ENCODE peak calls at places on chromosome 4, in ten cellular contexts. F is endothelial cell of umbilical vein, H is A549, G is upper lobe of left lung, I is adrenal gland, Z is stomach, B is esophagus muscularis mucosa, R is K562, C is sigmoid colon, A is IMR-90. S is an unnamed sample. For H3K4me1, the result is how much of the 10 kb centered on the place peaks cover.

GRCh38 chr4:100174985-100175383 is 15.3 kb downstream of the DDIT4L start:
- DNase-seq in F (no peak), H (no peak), G (no peak), I (no peak), Z (no peak), B (no peak), R (no peak), C (no peak), A (no peak), S (no peak)

GRCh38 chr4:921830-922331 is 10.2 kb downstream of the GAK start:
- DNase-seq in F (no peak), H (no peak), G (peak), I (no peak), Z (no peak), B (no peak), R (no peak), C (no peak), A (no peak), S (no peak)

GRCh38 chr4:25233737-25234389 is at the start of gene PI4K2B:
- DNase-seq in F (peak), H (peak), G (peak), I (peak), Z (peak), B (peak), R (peak), C (peak), A (peak), S (peak)

GRCh38 chr4:153945704-153946103 is 156.8 kb upstream of the SFRP2 start:
- DNase-seq in F (no peak), H (no peak), G (no peak), I (no peak), Z (no peak), B (no peak), R (no peak), C (no peak), A (no peak), S (no peak)

GRCh38 chr4:88697588-88698329 is at the start of gene NAP1L5:
- DNase-seq in F (peak), H (peak), G (peak), I (peak), Z (peak), B (no peak), R (peak), C (peak), A (peak), S (peak)

GRCh38 chr4:146123231-146123630 is 52.3 kb upstream of the LSM6 start:
- DNase-seq in F (no peak), H (no peak), G (no peak), I (no peak), Z (no peak), B (no peak), R (no peak), C (no peak), A (no peak), S (no peak)

GRCh38 chr4:87633239-87633638 is 16.8 kb upstream of the DMP1 start:
- DNase-seq in F (peak), H (peak), G (no peak), I (no peak), Z (no peak), B (no peak), R (peak), C (no peak), A (peak), S (no peak)

GRCh38 chr4:113384600-113384999 is 335.1 kb downstream of the ANK2 start:
- DNase-seq in F (peak), H (no peak), G (no peak), I (no peak), Z (no peak), B (no peak), R (no peak), C (no peak), A (peak), S (no peak)

GRCh38 chr4:71355045-71355444 is 16.2 kb downstream of the SLC4A4 start:
- DNase-seq in F (no peak), H (no peak), G (no peak), I (no peak), Z (no peak), B (no peak), R (no peak), C (no peak), A (no peak), S (no peak)

GRCh38 chr4:185867770-185868169 is 55.8 kb upstream of the SORBS2 start:
- DNase-seq in F (no peak), H (no peak), G (no peak), I (no peak), Z (no peak), B (no peak), R (no peak), C (no peak), A (no peak), S (no peak)

GRCh38 chr4:1463088-1463926 is 57.1 kb upstream of the NKX1-1 start:
- DNase-seq in F (no peak), H (no peak), G (peak), I (no peak), Z (peak), B (no peak), R (no peak), C (no peak), A (peak), S (no peak)

GRCh38 chr4:43781125-43781524 is 667.5 kb downstream of the KCTD8 start:
- DNase-seq in F (no peak), H (no peak), G (no peak), I (no peak), Z (no peak), B (no peak), R (no peak), C (no peak), A (no peak), S (no peak)

GRCh38 chr4:10033191-10033881 is 12.0 kb upstream of the SLC2A9 start:
- DNase-seq in F (peak), H (no peak), G (peak), I (peak), Z (no peak), B (no peak), R (peak), C (peak), A (peak), S (no peak)

GRCh38 chr4:152956650-152957436 is 20.7 kb downstream of the FHDC1 start:
- DNase-seq in F (peak), H (peak), G (no peak), I (no peak), Z (peak), B (no peak), R (peak), C (no peak), A (peak), S (no peak)

GRCh38 chr4:65007841-65008439 is 598.7 kb upstream of the TECRL start:
- DNase-seq in F (peak), H (peak), G (no peak), I (no peak), Z (no peak), B (no peak), R (peak), C (no peak), A (no peak), S (no peak)

GRCh38 chr4:119040711-119041185 is 94.9 kb upstream of the MYOZ2 start:
- DNase-seq in F (no peak), H (no peak), G (no peak), I (no peak), Z (no peak), B (no peak), R (no peak), C (no peak), A (peak), S (no peak)

GRCh38 chr4:176981551-176981950 is 188.8 kb upstream of the VEGFC start:
- DNase-seq in F (no peak), H (no peak), G (no peak), I (no peak), Z (no peak), B (no peak), R (no peak), C (no peak), A (peak), S (no peak)

GRCh38 chr4:101066586-101066985 is 280.7 kb downstream of the PPP3CA start:
- DNase-seq in F (no peak), H (no peak), G (no peak), I (no peak), Z (no peak), B (no peak), R (no peak), C (no peak), A (no peak), S (no peak)

GRCh38 chr4:93182722-93183121 is 645.8 kb upstream of the ATOH1 start:
- DNase-seq in F (no peak), H (no peak), G (no peak), I (no peak), Z (peak), B (no peak), R (no peak), C (no peak), A (no peak), S (no peak)

DNA sequence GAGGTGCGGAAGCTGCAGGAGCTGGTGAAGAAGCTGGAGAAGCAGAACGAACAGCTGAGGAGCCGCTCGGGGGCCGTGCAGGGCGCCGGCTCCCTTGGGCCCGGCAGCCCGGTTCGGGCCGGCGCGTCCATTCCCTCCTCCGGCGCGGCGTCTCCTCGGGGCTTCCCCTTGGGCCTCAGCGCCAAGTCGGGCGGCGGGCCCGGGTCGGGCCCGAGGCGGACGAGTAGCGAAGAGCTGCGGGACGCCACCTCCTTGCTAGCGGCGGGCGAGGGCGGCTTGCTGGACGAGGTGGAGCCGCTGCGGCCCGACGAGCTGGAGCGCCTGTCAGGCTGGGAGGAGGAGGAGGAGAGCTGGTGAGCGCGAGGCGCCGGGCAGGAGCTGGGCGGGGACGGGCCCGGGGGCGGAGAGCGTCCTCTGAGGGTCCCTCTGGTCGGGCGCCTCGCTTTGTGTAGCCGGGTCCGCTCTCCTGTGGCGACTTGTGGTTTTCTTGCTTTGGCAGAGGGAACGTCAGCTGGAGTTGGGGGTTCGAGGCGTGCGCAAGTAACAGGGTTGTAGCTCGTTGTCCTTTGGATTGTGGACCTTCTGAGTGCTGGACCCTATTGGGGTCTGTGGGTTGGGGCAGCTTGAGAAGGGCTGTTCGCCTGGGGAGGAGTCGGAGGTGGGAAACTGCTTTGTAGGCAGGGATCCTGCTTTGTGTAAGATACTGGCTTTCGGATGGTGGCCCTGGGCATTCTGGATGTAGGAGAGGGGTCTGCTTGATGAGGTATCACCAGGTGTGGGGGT is 638 bp downstream of the SLAIN2 start:
- DNase-seq in F (peak), H (no peak), G (peak), I (peak), Z (peak), B (no peak), R (peak), C (peak), A (peak), S (no peak)
- TF ChIP-seq POLR2A in F (no peak), H (peak), G (no peak), I (no peak), Z (no peak), B (no peak), R (no peak), C (no peak), A (peak), S (no peak)

DNA sequence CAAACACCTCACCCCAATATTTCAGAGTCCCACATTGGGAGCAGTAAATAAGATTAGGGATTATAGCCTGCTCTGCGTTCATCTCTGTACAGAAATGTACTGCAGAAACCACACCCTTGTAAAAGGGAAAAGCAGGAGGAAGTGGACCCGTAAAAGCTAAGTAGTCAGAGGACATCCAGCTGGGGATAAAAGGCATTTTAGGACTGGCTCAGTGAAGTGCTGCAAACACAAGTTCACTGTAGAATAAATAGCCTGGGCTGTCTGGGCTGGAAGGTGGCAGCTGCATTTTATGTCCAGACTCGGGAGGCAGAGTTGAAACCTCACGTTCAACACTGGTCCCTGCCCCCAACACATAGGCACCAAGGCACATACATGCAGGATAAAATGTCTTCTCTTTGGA is 178.7 kb upstream of the FAT1 start:
- DNase-seq in F (no peak), H (no peak), G (no peak), I (no peak), Z (no peak), B (peak), R (no peak), C (no peak), A (no peak), S (no peak)
- H3K4me1 ChIP-seq in F (under half), H (under half), G (under half), I (under half), Z (under half), B (under half), R (under half), C (under half), A (under half), S (under half)

DNA sequence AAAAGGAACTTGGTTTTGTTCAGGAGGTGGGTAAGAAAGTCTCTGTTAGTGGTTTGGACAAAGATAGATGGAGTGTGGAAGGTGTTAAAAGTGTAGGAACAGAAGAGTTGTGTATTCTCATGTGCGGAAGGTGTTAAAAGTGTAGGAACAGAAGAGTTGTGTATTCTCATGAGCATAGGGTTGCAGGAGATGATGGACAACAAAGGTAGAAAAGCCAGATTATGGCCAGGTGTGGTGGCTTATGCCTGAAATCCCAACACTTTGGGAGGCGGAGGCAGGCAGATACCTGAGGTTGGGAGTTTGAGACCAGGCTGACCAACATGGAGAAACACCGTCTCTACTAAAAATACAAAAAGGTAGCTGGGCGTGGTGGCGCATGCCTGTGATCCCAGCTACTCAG is 2.5 kb downstream of the RPL34 start:
- DNase-seq in F (no peak), H (no peak), G (no peak), I (no peak), Z (no peak), B (no peak), R (no peak), C (no peak), A (no peak), S (no peak)
- TF ChIP-seq CTCF in F (no peak), H (no peak), G (no peak), I (no peak), Z (no peak), B (no peak), R (no peak), C (no peak), A (no peak), S (no peak)

GRCh38 chr4:54064317-54065275 is at the start of gene CHIC2:
- DNase-seq in F (peak), H (peak), G (peak), I (peak), Z (peak), B (peak), R (peak), C (peak), A (peak), S (peak)
- TF ChIP-seq POLR2A in F (peak), H (peak), G (peak), I (peak), Z (peak), B (peak), R (peak), C (peak), A (peak), S (peak)

GRCh38 chr4:140344111-140344510 is 29.3 kb upstream of the SCOC start:
- DNase-seq in F (no peak), H (no peak), G (no peak), I (no peak), Z (no peak), B (no peak), R (no peak), C (no peak), A (no peak), S (no peak)

GRCh38 chr4:140346136-140346535 is 27.3 kb upstream of the SCOC start:
- DNase-seq in F (no peak), H (no peak), G (no peak), I (no peak), Z (peak), B (no peak), R (no peak), C (no peak), A (no peak), S (no peak)

GRCh38 chr4:140344621-140345020 is 28.8 kb upstream of the SCOC start:
- DNase-seq in F (no peak), H (no peak), G (no peak), I (no peak), Z (no peak), B (no peak), R (no peak), C (no peak), A (no peak), S (no peak)

GRCh38 chr4:140342620-140343019 is 30.8 kb upstream of the SCOC start:
- DNase-seq in F (no peak), H (no peak), G (no peak), I (no peak), Z (no peak), B (no peak), R (no peak), C (no peak), A (no peak), S (no peak)

DNA sequence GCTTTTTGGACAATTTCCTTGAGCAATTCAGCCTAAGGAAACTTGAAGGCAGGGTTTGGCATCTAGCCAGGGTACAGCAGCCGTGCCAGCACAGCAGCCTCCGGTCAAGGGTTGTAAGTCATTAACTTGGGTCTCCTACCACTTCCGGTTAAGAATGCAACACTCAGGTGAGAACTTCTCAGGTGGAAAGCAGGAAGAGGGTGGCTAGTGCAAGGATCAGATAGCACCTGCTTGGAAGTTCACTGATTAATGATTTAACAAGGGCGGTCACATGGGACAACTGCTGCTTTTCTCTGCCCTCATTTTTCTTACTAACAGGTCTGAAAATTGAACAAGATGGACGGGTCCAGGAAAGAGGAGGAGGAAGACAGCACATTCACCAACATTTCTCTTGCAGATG is 30.1 kb upstream of the SCOC start:
- DNase-seq in F (peak), H (peak), G (peak), I (peak), Z (peak), B (no peak), R (no peak), C (no peak), A (no peak), S (no peak)
- H3K4me1 ChIP-seq in F (under half), H (under half), G (under half), I (under half), Z (under half), B (under half), R (under half), C (under half), A (under half), S (under half)

GRCh38 chr4:33975996-33976395 is 2268.3 kb downstream of the ARAP2 start:
- DNase-seq in F (no peak), H (no peak), G (no peak), I (no peak), Z (no peak), B (no peak), R (no peak), C (no peak), A (no peak), S (no peak)
- TF ChIP-seq CTCF in F (no peak), H (no peak), G (no peak), I (no peak), Z (no peak), B (no peak), R (no peak), C (no peak), A (no peak), S (no peak)

DNA sequence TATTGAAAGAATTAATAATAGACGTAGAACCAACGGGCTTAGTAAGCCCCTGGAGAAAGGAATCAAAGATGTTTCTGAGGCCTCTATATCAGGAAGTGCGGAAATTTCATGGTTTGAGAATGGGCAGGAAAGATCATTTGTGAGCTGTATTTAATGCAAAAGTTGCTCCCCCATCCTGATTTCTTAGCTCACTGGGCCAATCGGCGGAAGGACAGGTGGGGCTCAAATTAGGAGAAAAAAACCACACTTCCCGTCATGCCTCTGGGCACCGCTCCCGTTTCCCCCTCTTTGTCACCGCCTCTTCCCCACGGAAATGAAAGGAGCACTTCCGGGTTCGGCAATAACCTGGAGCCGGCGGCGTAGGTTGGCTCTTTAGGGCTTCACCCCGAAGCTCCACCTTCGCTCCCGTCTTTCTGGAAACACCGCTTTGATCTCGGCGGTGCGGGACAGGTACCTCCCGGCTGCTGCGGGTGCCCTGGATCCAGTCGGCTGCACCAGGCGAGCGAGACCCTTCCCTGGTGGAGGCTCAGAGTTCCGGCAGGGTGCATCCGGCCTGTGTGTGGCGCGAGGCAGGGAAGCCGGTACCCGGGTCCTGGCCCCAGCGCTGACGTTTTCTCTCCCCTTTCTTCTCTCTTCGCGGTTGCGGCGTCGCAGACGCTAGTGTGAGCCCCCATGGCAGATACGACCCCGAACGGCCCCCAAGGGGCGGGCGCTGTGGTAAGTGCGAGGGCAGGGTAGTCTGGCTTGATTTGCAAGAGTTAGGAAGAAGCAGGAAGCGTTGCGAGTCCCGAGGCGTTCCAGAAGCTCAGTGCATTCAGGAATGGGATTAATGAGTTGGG is at the start of gene TMEM33:
- DNase-seq in F (peak), H (peak), G (peak), I (peak), Z (peak), B (peak), R (peak), C (peak), A (peak), S (peak)
- TF ChIP-seq POLR2A in F (peak), H (peak), G (peak), I (peak), Z (peak), B (peak), R (peak), C (peak), A (peak), S (peak)

DNA sequence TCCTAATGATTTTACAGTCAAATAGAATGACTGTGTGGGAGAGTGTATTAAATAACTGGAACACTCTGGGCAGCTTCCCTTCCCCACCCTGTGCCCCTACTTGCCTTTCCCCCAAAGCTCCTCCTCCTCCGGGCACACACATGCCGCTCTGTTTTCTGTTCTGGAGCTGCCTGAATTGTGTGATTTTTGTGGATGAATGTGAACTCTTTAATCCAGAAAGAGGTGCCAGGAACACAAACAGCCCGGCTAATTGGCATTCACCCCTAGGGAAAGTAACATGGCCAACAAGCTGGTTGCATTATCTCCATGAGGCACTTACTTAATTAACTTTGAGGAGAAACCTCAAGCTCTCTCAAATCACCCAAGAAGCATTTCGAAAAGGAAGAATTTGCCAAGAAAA is 28.2 kb downstream of the FGF2 start:
- DNase-seq in F (no peak), H (no peak), G (no peak), I (no peak), Z (no peak), B (no peak), R (no peak), C (no peak), A (no peak), S (no peak)
- H3K4me1 ChIP-seq in F (under half), H (half or more), G (under half), I (under half), Z (under half), B (under half), R (under half), C (half or more), A (under half), S (under half)

S was measured in tibial nerve.